ENCODE peak calls at places on chromosomes 6 and 20, in eight cellular contexts. One of them, this sample, is unnamed.
A peak's percentile ranks its signal among the peaks of the same experiment; 100 is the strongest.

GRCh38 chr6:16840291-16840690 is 79.0 kb upstream of the ATXN1 start:
- DNase-seq in GM06990: peak; percentile 48
- DNase-seq in WTC11: no peak
- DNase-seq in Calu3: no peak
- DNase-seq in ACHN: no peak
- DNase-seq in T-helper 2 cell: no peak
- DNase-seq in CD8-positive, alpha-beta T cell: no peak
- DNase-seq in M059J: no peak
- DNase-seq in this sample: no peak

GRCh38 chr6:46138281-46138680 is 8.5 kb downstream of the ENPP4 start:
- DNase-seq in GM06990: no peak
- DNase-seq in WTC11: no peak
- DNase-seq in Calu3: no peak
- DNase-seq in ACHN: no peak
- DNase-seq in T-helper 2 cell: no peak
- DNase-seq in CD8-positive, alpha-beta T cell: no peak
- DNase-seq in M059J: no peak
- DNase-seq in this sample: no peak

GRCh38 chr20:49245921-49246740 is 26.9 kb downstream of the DDX27 start:
- DNase-seq in GM06990: no peak
- DNase-seq in WTC11: no peak
- DNase-seq in Calu3: peak; percentile 52
- DNase-seq in ACHN: peak; percentile 52
- DNase-seq in T-helper 2 cell: no peak
- DNase-seq in CD8-positive, alpha-beta T cell: no peak
- DNase-seq in M059J: peak; percentile 75
- DNase-seq in this sample: no peak

GRCh38 chr6:108083349-108083748 is 8.8 kb upstream of the OSTM1 start:
- DNase-seq in GM06990: no peak
- DNase-seq in WTC11: no peak
- DNase-seq in Calu3: no peak
- DNase-seq in ACHN: no peak
- DNase-seq in T-helper 2 cell: no peak
- DNase-seq in CD8-positive, alpha-beta T cell: no peak
- DNase-seq in M059J: no peak
- DNase-seq in this sample: no peak

GRCh38 chr6:11515773-11516172 is 21.8 kb upstream of the TMEM170B start:
- DNase-seq in GM06990: no peak
- DNase-seq in WTC11: no peak
- DNase-seq in Calu3: no peak
- DNase-seq in ACHN: no peak
- DNase-seq in T-helper 2 cell: no peak
- DNase-seq in CD8-positive, alpha-beta T cell: no peak
- DNase-seq in M059J: no peak
- DNase-seq in this sample: no peak

GRCh38 chr20:19921349-19921793 is 95.8 kb upstream of the NAA20 start:
- DNase-seq in GM06990: no peak
- DNase-seq in WTC11: peak; percentile 37
- DNase-seq in Calu3: no peak
- DNase-seq in ACHN: no peak
- DNase-seq in T-helper 2 cell: no peak
- DNase-seq in CD8-positive, alpha-beta T cell: no peak
- DNase-seq in M059J: no peak
- DNase-seq in this sample: no peak

GRCh38 chr6:28635547-28636158 is 110.0 kb downstream of the GPX5 start:
- DNase-seq in GM06990: no peak
- DNase-seq in WTC11: peak; percentile 39
- DNase-seq in Calu3: no peak
- DNase-seq in ACHN: peak; percentile 5
- DNase-seq in T-helper 2 cell: no peak
- DNase-seq in CD8-positive, alpha-beta T cell: no peak
- DNase-seq in M059J: no peak
- DNase-seq in this sample: no peak

GRCh38 chr20:57083072-57083471 is 183.4 kb downstream of the BMP7 start:
- DNase-seq in GM06990: no peak
- DNase-seq in WTC11: no peak
- DNase-seq in Calu3: no peak
- DNase-seq in ACHN: no peak
- DNase-seq in T-helper 2 cell: no peak
- DNase-seq in CD8-positive, alpha-beta T cell: no peak
- DNase-seq in M059J: no peak
- DNase-seq in this sample: no peak

GRCh38 chr6:157989541-157990289 is 8.1 kb downstream of the SYNJ2 start:
- DNase-seq in GM06990: no peak
- DNase-seq in WTC11: no peak
- DNase-seq in Calu3: peak; percentile 79
- DNase-seq in ACHN: peak; percentile 71
- DNase-seq in T-helper 2 cell: no peak
- DNase-seq in CD8-positive, alpha-beta T cell: no peak
- DNase-seq in M059J: peak; percentile 99
- DNase-seq in this sample: no peak

GRCh38 chr6:160450849-160451248 is 102.7 kb downstream of the SLC22A3 start:
- DNase-seq in GM06990: no peak
- DNase-seq in WTC11: no peak
- DNase-seq in Calu3: no peak
- DNase-seq in ACHN: no peak
- DNase-seq in T-helper 2 cell: no peak
- DNase-seq in CD8-positive, alpha-beta T cell: no peak
- DNase-seq in M059J: no peak
- DNase-seq in this sample: no peak

GRCh38 chr6:27747637-27748036 is 164.6 kb downstream of the OR2B2 start:
- DNase-seq in GM06990: no peak
- DNase-seq in WTC11: no peak
- DNase-seq in Calu3: no peak
- DNase-seq in ACHN: no peak
- DNase-seq in T-helper 2 cell: no peak
- DNase-seq in CD8-positive, alpha-beta T cell: no peak
- DNase-seq in M059J: no peak
- DNase-seq in this sample: no peak

GRCh38 chr6:45626087-45626891 is 248.6 kb upstream of the SUPT3H start:
- DNase-seq in GM06990: no peak
- DNase-seq in WTC11: no peak
- DNase-seq in Calu3: no peak
- DNase-seq in ACHN: no peak
- DNase-seq in T-helper 2 cell: no peak
- DNase-seq in CD8-positive, alpha-beta T cell: no peak
- DNase-seq in M059J: peak; percentile 99
- DNase-seq in this sample: no peak

GRCh38 chr6:148573922-148574321 is 172.9 kb upstream of the UST start:
- DNase-seq in GM06990: no peak
- DNase-seq in WTC11: no peak
- DNase-seq in Calu3: no peak
- DNase-seq in ACHN: no peak
- DNase-seq in T-helper 2 cell: no peak
- DNase-seq in CD8-positive, alpha-beta T cell: no peak
- DNase-seq in M059J: no peak
- DNase-seq in this sample: no peak

GRCh38 chr6:112244428-112244827 is 9.9 kb downstream of the LAMA4 start:
- DNase-seq in GM06990: no peak
- DNase-seq in WTC11: no peak
- DNase-seq in Calu3: no peak
- DNase-seq in ACHN: no peak
- DNase-seq in T-helper 2 cell: no peak
- DNase-seq in CD8-positive, alpha-beta T cell: no peak
- DNase-seq in M059J: peak; percentile 54
- DNase-seq in this sample: no peak

GRCh38 chr6:148455225-148455624 is 112.6 kb downstream of the SASH1 start:
- DNase-seq in GM06990: no peak
- DNase-seq in WTC11: no peak
- DNase-seq in Calu3: no peak
- DNase-seq in ACHN: no peak
- DNase-seq in T-helper 2 cell: no peak
- DNase-seq in CD8-positive, alpha-beta T cell: no peak
- DNase-seq in M059J: peak; percentile 52
- DNase-seq in this sample: no peak

GRCh38 chr20:38825901-38826625 is 20.6 kb downstream of the PPP1R16B start:
- DNase-seq in GM06990: no peak
- DNase-seq in WTC11: no peak
- DNase-seq in Calu3: peak; percentile 53
- DNase-seq in ACHN: no peak
- DNase-seq in T-helper 2 cell: no peak
- DNase-seq in CD8-positive, alpha-beta T cell: no peak
- DNase-seq in M059J: peak; percentile 78
- DNase-seq in this sample: no peak

GRCh38 chr6:167746377-167747151 is 80.1 kb upstream of the AFDN start:
- DNase-seq in GM06990: no peak
- DNase-seq in WTC11: no peak
- DNase-seq in Calu3: no peak
- DNase-seq in ACHN: no peak
- DNase-seq in T-helper 2 cell: no peak
- DNase-seq in CD8-positive, alpha-beta T cell: no peak
- DNase-seq in M059J: no peak
- DNase-seq in this sample: no peak

GRCh38 chr6:26170951-26171841 is 84.0 kb downstream of the HFE start:
- DNase-seq in GM06990: no peak
- DNase-seq in WTC11: no peak
- DNase-seq in Calu3: no peak
- DNase-seq in ACHN: no peak
- DNase-seq in T-helper 2 cell: no peak
- DNase-seq in CD8-positive, alpha-beta T cell: no peak
- DNase-seq in M059J: peak; percentile 31
- DNase-seq in this sample: no peak

GRCh38 chr6:159828074-159828473 is 28.0 kb downstream of the PNLDC1 start:
- DNase-seq in GM06990: no peak
- DNase-seq in WTC11: no peak
- DNase-seq in Calu3: no peak
- DNase-seq in ACHN: no peak
- DNase-seq in T-helper 2 cell: no peak
- DNase-seq in CD8-positive, alpha-beta T cell: no peak
- DNase-seq in M059J: no peak
- DNase-seq in this sample: no peak

GRCh38 chr6:14917101-14917500 is 328.8 kb upstream of the JARID2 start:
- DNase-seq in GM06990: no peak
- DNase-seq in WTC11: no peak
- DNase-seq in Calu3: no peak
- DNase-seq in ACHN: no peak
- DNase-seq in T-helper 2 cell: no peak
- DNase-seq in CD8-positive, alpha-beta T cell: no peak
- DNase-seq in M059J: peak; percentile 65
- DNase-seq in this sample: no peak

GRCh38 chr6:150482883-150483409 is 114.1 kb downstream of the IYD start:
- DNase-seq in GM06990: no peak
- DNase-seq in WTC11: no peak
- DNase-seq in Calu3: no peak
- DNase-seq in ACHN: no peak
- DNase-seq in T-helper 2 cell: no peak
- DNase-seq in CD8-positive, alpha-beta T cell: no peak
- DNase-seq in M059J: no peak
- DNase-seq in this sample: no peak

GRCh38 chr6:53466257-53466656 is 78.6 kb downstream of the GCLC start:
- DNase-seq in GM06990: no peak
- DNase-seq in WTC11: no peak
- DNase-seq in Calu3: no peak
- DNase-seq in ACHN: no peak
- DNase-seq in T-helper 2 cell: no peak
- DNase-seq in CD8-positive, alpha-beta T cell: no peak
- DNase-seq in M059J: peak; percentile 32
- DNase-seq in this sample: no peak

GRCh38 chr20:1323830-1324597 is 4.9 kb downstream of the SDCBP2 start:
- DNase-seq in GM06990: no peak
- DNase-seq in WTC11: no peak
- DNase-seq in Calu3: no peak
- DNase-seq in ACHN: no peak
- DNase-seq in T-helper 2 cell: no peak
- DNase-seq in CD8-positive, alpha-beta T cell: no peak
- DNase-seq in M059J: no peak
- DNase-seq in this sample: no peak